ENCODE peak calls at places on chromosomes 2 and 18, in eight cellular contexts. One of them, this sample, is unnamed.

GRCh38 chr2:113694438-113694837 is 62.0 kb downstream of the SLC35F5 start:
- DNase-seq in activated naive CD8-positive, alpha-beta T cell treated with anti-CD3 and anti-CD28 coated beads, Interleukin-2, amount 10 ng/mL, durations not matched to agents 7 days and 5 days: no peak
- DNase-seq in colonic mucosa: no peak
- DNase-seq in type B pancreatic cell: no peak
- DNase-seq in stimulated activated CD8-positive, alpha-beta memory T cell treated with anti-CD3 and anti-CD28 coated beads, Interleukin-12 subunit alpha, Interleukin-12 subunit beta, amount 100 ng/mL, for 1 hour: no peak
- DNase-seq in pons: no peak
- DNase-seq in posterior cingulate gyrus: no peak
- DNase-seq in non-pigmented ciliary epithelial cell: no peak
- DNase-seq in this sample: no peak

GRCh38 chr2:46424937-46425336 is 54.4 kb upstream of the TMEM247 start:
- DNase-seq in activated naive CD8-positive, alpha-beta T cell treated with anti-CD3 and anti-CD28 coated beads, Interleukin-2, amount 10 ng/mL, durations not matched to agents 7 days and 5 days: no peak
- DNase-seq in colonic mucosa: no peak
- DNase-seq in type B pancreatic cell: no peak
- DNase-seq in stimulated activated CD8-positive, alpha-beta memory T cell treated with anti-CD3 and anti-CD28 coated beads, Interleukin-12 subunit alpha, Interleukin-12 subunit beta, amount 100 ng/mL, for 1 hour: no peak
- DNase-seq in pons: no peak
- DNase-seq in posterior cingulate gyrus: no peak
- DNase-seq in non-pigmented ciliary epithelial cell: no peak
- DNase-seq in this sample: no peak

GRCh38 chr2:7280790-7281189 is 363.6 kb downstream of the RNF144A start:
- DNase-seq in activated naive CD8-positive, alpha-beta T cell treated with anti-CD3 and anti-CD28 coated beads, Interleukin-2, amount 10 ng/mL, durations not matched to agents 7 days and 5 days: no peak
- DNase-seq in colonic mucosa: no peak
- DNase-seq in type B pancreatic cell: no peak
- DNase-seq in stimulated activated CD8-positive, alpha-beta memory T cell treated with anti-CD3 and anti-CD28 coated beads, Interleukin-12 subunit alpha, Interleukin-12 subunit beta, amount 100 ng/mL, for 1 hour: no peak
- DNase-seq in pons: no peak
- DNase-seq in posterior cingulate gyrus: no peak
- DNase-seq in non-pigmented ciliary epithelial cell: no peak
- DNase-seq in this sample: no peak

GRCh38 chr2:149431337-149431736 is 101.0 kb downstream of the LYPD6 start:
- DNase-seq in activated naive CD8-positive, alpha-beta T cell treated with anti-CD3 and anti-CD28 coated beads, Interleukin-2, amount 10 ng/mL, durations not matched to agents 7 days and 5 days: no peak
- DNase-seq in colonic mucosa: no peak
- DNase-seq in type B pancreatic cell: no peak
- DNase-seq in stimulated activated CD8-positive, alpha-beta memory T cell treated with anti-CD3 and anti-CD28 coated beads, Interleukin-12 subunit alpha, Interleukin-12 subunit beta, amount 100 ng/mL, for 1 hour: no peak
- DNase-seq in pons: no peak
- DNase-seq in posterior cingulate gyrus: no peak
- DNase-seq in non-pigmented ciliary epithelial cell: no peak
- DNase-seq in this sample: no peak

GRCh38 chr2:187853413-187853812 is 299.2 kb upstream of the TFPI start:
- DNase-seq in activated naive CD8-positive, alpha-beta T cell treated with anti-CD3 and anti-CD28 coated beads, Interleukin-2, amount 10 ng/mL, durations not matched to agents 7 days and 5 days: no peak
- DNase-seq in colonic mucosa: no peak
- DNase-seq in type B pancreatic cell: no peak
- DNase-seq in stimulated activated CD8-positive, alpha-beta memory T cell treated with anti-CD3 and anti-CD28 coated beads, Interleukin-12 subunit alpha, Interleukin-12 subunit beta, amount 100 ng/mL, for 1 hour: no peak
- DNase-seq in pons: no peak
- DNase-seq in posterior cingulate gyrus: no peak
- DNase-seq in non-pigmented ciliary epithelial cell: no peak
- DNase-seq in this sample: no peak

GRCh38 chr2:15912203-15912602 is 28.1 kb upstream of the MYCN start:
- DNase-seq in activated naive CD8-positive, alpha-beta T cell treated with anti-CD3 and anti-CD28 coated beads, Interleukin-2, amount 10 ng/mL, durations not matched to agents 7 days and 5 days: no peak
- DNase-seq in colonic mucosa: no peak
- DNase-seq in type B pancreatic cell: peak; percentile 31
- DNase-seq in stimulated activated CD8-positive, alpha-beta memory T cell treated with anti-CD3 and anti-CD28 coated beads, Interleukin-12 subunit alpha, Interleukin-12 subunit beta, amount 100 ng/mL, for 1 hour: no peak
- DNase-seq in pons: peak; percentile 51
- DNase-seq in posterior cingulate gyrus: no peak
- DNase-seq in non-pigmented ciliary epithelial cell: peak; percentile 31
- DNase-seq in this sample: no peak

GRCh38 chr18:21958707-21959457 is 210.5 kb upstream of the GATA6 start:
- DNase-seq in activated naive CD8-positive, alpha-beta T cell treated with anti-CD3 and anti-CD28 coated beads, Interleukin-2, amount 10 ng/mL, durations not matched to agents 7 days and 5 days: no peak
- DNase-seq in colonic mucosa: no peak
- DNase-seq in type B pancreatic cell: no peak
- DNase-seq in stimulated activated CD8-positive, alpha-beta memory T cell treated with anti-CD3 and anti-CD28 coated beads, Interleukin-12 subunit alpha, Interleukin-12 subunit beta, amount 100 ng/mL, for 1 hour: no peak
- DNase-seq in pons: no peak
- DNase-seq in posterior cingulate gyrus: no peak
- DNase-seq in non-pigmented ciliary epithelial cell: no peak
- DNase-seq in this sample: no peak

GRCh38 chr2:237327191-237327590 is 86.8 kb downstream of the COL6A3 start:
- DNase-seq in activated naive CD8-positive, alpha-beta T cell treated with anti-CD3 and anti-CD28 coated beads, Interleukin-2, amount 10 ng/mL, durations not matched to agents 7 days and 5 days: no peak
- DNase-seq in colonic mucosa: no peak
- DNase-seq in type B pancreatic cell: no peak
- DNase-seq in stimulated activated CD8-positive, alpha-beta memory T cell treated with anti-CD3 and anti-CD28 coated beads, Interleukin-12 subunit alpha, Interleukin-12 subunit beta, amount 100 ng/mL, for 1 hour: no peak
- DNase-seq in pons: no peak
- DNase-seq in posterior cingulate gyrus: no peak
- DNase-seq in non-pigmented ciliary epithelial cell: no peak
- DNase-seq in this sample: no peak

GRCh38 chr2:61177727-61178549 is 15.9 kb downstream of the C2orf74 start:
- DNase-seq in activated naive CD8-positive, alpha-beta T cell treated with anti-CD3 and anti-CD28 coated beads, Interleukin-2, amount 10 ng/mL, durations not matched to agents 7 days and 5 days: peak; percentile 68
- DNase-seq in colonic mucosa: peak; percentile 41
- DNase-seq in type B pancreatic cell: no peak
- DNase-seq in stimulated activated CD8-positive, alpha-beta memory T cell treated with anti-CD3 and anti-CD28 coated beads, Interleukin-12 subunit alpha, Interleukin-12 subunit beta, amount 100 ng/mL, for 1 hour: no peak
- DNase-seq in pons: no peak
- DNase-seq in posterior cingulate gyrus: no peak
- DNase-seq in non-pigmented ciliary epithelial cell: no peak
- DNase-seq in this sample: peak; percentile 68

GRCh38 chr2:203683932-203684556 is 22.4 kb upstream of the CD28 start:
- DNase-seq in activated naive CD8-positive, alpha-beta T cell treated with anti-CD3 and anti-CD28 coated beads, Interleukin-2, amount 10 ng/mL, durations not matched to agents 7 days and 5 days: no peak
- DNase-seq in colonic mucosa: no peak
- DNase-seq in type B pancreatic cell: no peak
- DNase-seq in stimulated activated CD8-positive, alpha-beta memory T cell treated with anti-CD3 and anti-CD28 coated beads, Interleukin-12 subunit alpha, Interleukin-12 subunit beta, amount 100 ng/mL, for 1 hour: no peak
- DNase-seq in pons: no peak
- DNase-seq in posterior cingulate gyrus: no peak
- DNase-seq in non-pigmented ciliary epithelial cell: peak; percentile 83
- DNase-seq in this sample: no peak

GRCh38 chr2:230326453-230327417 is at the start of gene SP140L:
- DNase-seq in activated naive CD8-positive, alpha-beta T cell treated with anti-CD3 and anti-CD28 coated beads, Interleukin-2, amount 10 ng/mL, durations not matched to agents 7 days and 5 days: peak; percentile 85
- DNase-seq in colonic mucosa: peak; percentile 87
- DNase-seq in type B pancreatic cell: no peak
- DNase-seq in stimulated activated CD8-positive, alpha-beta memory T cell treated with anti-CD3 and anti-CD28 coated beads, Interleukin-12 subunit alpha, Interleukin-12 subunit beta, amount 100 ng/mL, for 1 hour: peak; percentile 61
- DNase-seq in pons: peak; percentile 57
- DNase-seq in posterior cingulate gyrus: no peak
- DNase-seq in non-pigmented ciliary epithelial cell: no peak
- DNase-seq in this sample: peak; percentile 8

GRCh38 chr2:26043862-26044736 is 10.2 kb downstream of the RAB10 start:
- DNase-seq in activated naive CD8-positive, alpha-beta T cell treated with anti-CD3 and anti-CD28 coated beads, Interleukin-2, amount 10 ng/mL, durations not matched to agents 7 days and 5 days: no peak
- DNase-seq in colonic mucosa: peak; percentile 48
- DNase-seq in type B pancreatic cell: no peak
- DNase-seq in stimulated activated CD8-positive, alpha-beta memory T cell treated with anti-CD3 and anti-CD28 coated beads, Interleukin-12 subunit alpha, Interleukin-12 subunit beta, amount 100 ng/mL, for 1 hour: no peak
- DNase-seq in pons: no peak
- DNase-seq in posterior cingulate gyrus: no peak
- DNase-seq in non-pigmented ciliary epithelial cell: no peak
- DNase-seq in this sample: no peak

GRCh38 chr18:58044370-58045264 is 591 bp downstream of the NEDD4L start:
- DNase-seq in activated naive CD8-positive, alpha-beta T cell treated with anti-CD3 and anti-CD28 coated beads, Interleukin-2, amount 10 ng/mL, durations not matched to agents 7 days and 5 days: peak; percentile 71
- DNase-seq in colonic mucosa: peak; percentile 64
- DNase-seq in type B pancreatic cell: peak; percentile 76
- DNase-seq in stimulated activated CD8-positive, alpha-beta memory T cell treated with anti-CD3 and anti-CD28 coated beads, Interleukin-12 subunit alpha, Interleukin-12 subunit beta, amount 100 ng/mL, for 1 hour: no peak
- DNase-seq in pons: peak; percentile 31
- DNase-seq in posterior cingulate gyrus: peak; percentile 38
- DNase-seq in non-pigmented ciliary epithelial cell: no peak
- DNase-seq in this sample: peak; percentile 43

GRCh38 chr18:3690682-3691066 is 240.7 kb downstream of the TGIF1 start:
- DNase-seq in activated naive CD8-positive, alpha-beta T cell treated with anti-CD3 and anti-CD28 coated beads, Interleukin-2, amount 10 ng/mL, durations not matched to agents 7 days and 5 days: no peak
- DNase-seq in colonic mucosa: no peak
- DNase-seq in type B pancreatic cell: no peak
- DNase-seq in stimulated activated CD8-positive, alpha-beta memory T cell treated with anti-CD3 and anti-CD28 coated beads, Interleukin-12 subunit alpha, Interleukin-12 subunit beta, amount 100 ng/mL, for 1 hour: no peak
- DNase-seq in pons: no peak
- DNase-seq in posterior cingulate gyrus: no peak
- DNase-seq in non-pigmented ciliary epithelial cell: no peak
- DNase-seq in this sample: no peak

GRCh38 chr2:175926272-175926671 is 75.8 kb downstream of the LNPK start:
- DNase-seq in activated naive CD8-positive, alpha-beta T cell treated with anti-CD3 and anti-CD28 coated beads, Interleukin-2, amount 10 ng/mL, durations not matched to agents 7 days and 5 days: no peak
- DNase-seq in colonic mucosa: no peak
- DNase-seq in type B pancreatic cell: no peak
- DNase-seq in stimulated activated CD8-positive, alpha-beta memory T cell treated with anti-CD3 and anti-CD28 coated beads, Interleukin-12 subunit alpha, Interleukin-12 subunit beta, amount 100 ng/mL, for 1 hour: no peak
- DNase-seq in pons: no peak
- DNase-seq in posterior cingulate gyrus: no peak
- DNase-seq in non-pigmented ciliary epithelial cell: peak; percentile 32
- DNase-seq in this sample: no peak

GRCh38 chr2:165778187-165778556 is 15.9 kb downstream of the GALNT3 start:
- DNase-seq in activated naive CD8-positive, alpha-beta T cell treated with anti-CD3 and anti-CD28 coated beads, Interleukin-2, amount 10 ng/mL, durations not matched to agents 7 days and 5 days: no peak
- DNase-seq in colonic mucosa: no peak
- DNase-seq in type B pancreatic cell: no peak
- DNase-seq in stimulated activated CD8-positive, alpha-beta memory T cell treated with anti-CD3 and anti-CD28 coated beads, Interleukin-12 subunit alpha, Interleukin-12 subunit beta, amount 100 ng/mL, for 1 hour: no peak
- DNase-seq in pons: no peak
- DNase-seq in posterior cingulate gyrus: no peak
- DNase-seq in non-pigmented ciliary epithelial cell: no peak
- DNase-seq in this sample: no peak

GRCh38 chr18:8959551-8960135 is 142.9 kb upstream of the NDUFV2 start:
- DNase-seq in activated naive CD8-positive, alpha-beta T cell treated with anti-CD3 and anti-CD28 coated beads, Interleukin-2, amount 10 ng/mL, durations not matched to agents 7 days and 5 days: no peak
- DNase-seq in colonic mucosa: no peak
- DNase-seq in type B pancreatic cell: no peak
- DNase-seq in stimulated activated CD8-positive, alpha-beta memory T cell treated with anti-CD3 and anti-CD28 coated beads, Interleukin-12 subunit alpha, Interleukin-12 subunit beta, amount 100 ng/mL, for 1 hour: no peak
- DNase-seq in pons: no peak
- DNase-seq in posterior cingulate gyrus: no peak
- DNase-seq in non-pigmented ciliary epithelial cell: no peak
- DNase-seq in this sample: no peak

GRCh38 chr2:201267278-201268030 is 7.1 kb downstream of the CASP8 start:
- DNase-seq in activated naive CD8-positive, alpha-beta T cell treated with anti-CD3 and anti-CD28 coated beads, Interleukin-2, amount 10 ng/mL, durations not matched to agents 7 days and 5 days: no peak
- DNase-seq in colonic mucosa: no peak
- DNase-seq in type B pancreatic cell: no peak
- DNase-seq in stimulated activated CD8-positive, alpha-beta memory T cell treated with anti-CD3 and anti-CD28 coated beads, Interleukin-12 subunit alpha, Interleukin-12 subunit beta, amount 100 ng/mL, for 1 hour: no peak
- DNase-seq in pons: no peak
- DNase-seq in posterior cingulate gyrus: no peak
- DNase-seq in non-pigmented ciliary epithelial cell: no peak
- DNase-seq in this sample: no peak

GRCh38 chr2:236479814-236480213 is 89.8 kb upstream of the ACKR3 start:
- DNase-seq in activated naive CD8-positive, alpha-beta T cell treated with anti-CD3 and anti-CD28 coated beads, Interleukin-2, amount 10 ng/mL, durations not matched to agents 7 days and 5 days: no peak
- DNase-seq in colonic mucosa: no peak
- DNase-seq in type B pancreatic cell: no peak
- DNase-seq in stimulated activated CD8-positive, alpha-beta memory T cell treated with anti-CD3 and anti-CD28 coated beads, Interleukin-12 subunit alpha, Interleukin-12 subunit beta, amount 100 ng/mL, for 1 hour: no peak
- DNase-seq in pons: no peak
- DNase-seq in posterior cingulate gyrus: no peak
- DNase-seq in non-pigmented ciliary epithelial cell: no peak
- DNase-seq in this sample: no peak

GRCh38 chr18:34976899-34977786 is 64.1 kb upstream of the MAPRE2 start:
- DNase-seq in activated naive CD8-positive, alpha-beta T cell treated with anti-CD3 and anti-CD28 coated beads, Interleukin-2, amount 10 ng/mL, durations not matched to agents 7 days and 5 days: peak; percentile 85
- DNase-seq in colonic mucosa: peak; percentile 95
- DNase-seq in type B pancreatic cell: peak; percentile 79
- DNase-seq in stimulated activated CD8-positive, alpha-beta memory T cell treated with anti-CD3 and anti-CD28 coated beads, Interleukin-12 subunit alpha, Interleukin-12 subunit beta, amount 100 ng/mL, for 1 hour: peak; percentile 70
- DNase-seq in pons: peak; percentile 80
- DNase-seq in posterior cingulate gyrus: peak; percentile 89
- DNase-seq in non-pigmented ciliary epithelial cell: no peak
- DNase-seq in this sample: peak; percentile 83

GRCh38 chr2:126895336-126895735 is 3.4 kb upstream of the TEX51 start:
- DNase-seq in activated naive CD8-positive, alpha-beta T cell treated with anti-CD3 and anti-CD28 coated beads, Interleukin-2, amount 10 ng/mL, durations not matched to agents 7 days and 5 days: no peak
- DNase-seq in colonic mucosa: peak; percentile 6
- DNase-seq in type B pancreatic cell: peak; percentile 27
- DNase-seq in stimulated activated CD8-positive, alpha-beta memory T cell treated with anti-CD3 and anti-CD28 coated beads, Interleukin-12 subunit alpha, Interleukin-12 subunit beta, amount 100 ng/mL, for 1 hour: no peak
- DNase-seq in pons: no peak
- DNase-seq in posterior cingulate gyrus: no peak
- DNase-seq in non-pigmented ciliary epithelial cell: no peak
- DNase-seq in this sample: no peak

GRCh38 chr2:120470041-120470716 is 124.2 kb downstream of the INHBB start:
- DNase-seq in activated naive CD8-positive, alpha-beta T cell treated with anti-CD3 and anti-CD28 coated beads, Interleukin-2, amount 10 ng/mL, durations not matched to agents 7 days and 5 days: no peak
- DNase-seq in colonic mucosa: peak; percentile 53
- DNase-seq in type B pancreatic cell: no peak
- DNase-seq in stimulated activated CD8-positive, alpha-beta memory T cell treated with anti-CD3 and anti-CD28 coated beads, Interleukin-12 subunit alpha, Interleukin-12 subunit beta, amount 100 ng/mL, for 1 hour: no peak
- DNase-seq in pons: no peak
- DNase-seq in posterior cingulate gyrus: no peak
- DNase-seq in non-pigmented ciliary epithelial cell: peak; percentile 55
- DNase-seq in this sample: no peak

GRCh38 chr2:145304501-145304900 is 784.6 kb upstream of the ZEB2 start:
- DNase-seq in activated naive CD8-positive, alpha-beta T cell treated with anti-CD3 and anti-CD28 coated beads, Interleukin-2, amount 10 ng/mL, durations not matched to agents 7 days and 5 days: no peak
- DNase-seq in colonic mucosa: no peak
- DNase-seq in type B pancreatic cell: no peak
- DNase-seq in stimulated activated CD8-positive, alpha-beta memory T cell treated with anti-CD3 and anti-CD28 coated beads, Interleukin-12 subunit alpha, Interleukin-12 subunit beta, amount 100 ng/mL, for 1 hour: no peak
- DNase-seq in pons: no peak
- DNase-seq in posterior cingulate gyrus: no peak
- DNase-seq in non-pigmented ciliary epithelial cell: no peak
- DNase-seq in this sample: no peak

This sample was measured in C1 segment of cervical spinal cord.